ENCODE peak calls at places on chromosomes 11 and 22, in ten cellular contexts. L is ovary, Q is colonic mucosa, F is esophagus muscularis mucosa, T is progenitor cell of endocrine pancreas, N is BJ, V is lung, X is fibroblast of the aortic adventitia, D is tibial nerve, W is psoas muscle. P is an unnamed sample.

GRCh38 chr11:67530282-67530592 is 7.0 kb upstream of the CABP2 start:
- DNase-seq in D (no peak), T (no peak), L (no peak), W (no peak), V (no peak), F (no peak), Q (no peak), X (no peak), N (no peak), P (no peak)

GRCh38 chr11:83684071-83684470 is 397.9 kb upstream of the CCDC90B start:
- DNase-seq in V (no peak), Q (no peak), F (no peak), N (no peak), D (no peak), X (no peak), W (no peak), T (no peak), L (no peak), P (no peak)

GRCh38 chr22:45903355-45904149 is 73.4 kb downstream of the WNT7B start:
- DNase-seq in Q (no peak), X (peak; percentile 59), D (no peak), T (no peak), L (no peak), F (no peak), W (no peak), V (no peak), N (peak; percentile 12), P (no peak)

GRCh38 chr11:71129624-71130023 is 122.8 kb downstream of the SHANK2 start:
- DNase-seq in Q (no peak), W (no peak), F (no peak), D (no peak), V (no peak), L (no peak), N (no peak), T (no peak), X (no peak), P (no peak)

GRCh38 chr22:46660604-46661201 is 40.5 kb downstream of the GRAMD4 start:
- DNase-seq in L (no peak), V (no peak), X (no peak), F (no peak), T (no peak), Q (peak; percentile 82), D (no peak), N (no peak), W (no peak), P (no peak)

GRCh38 chr22:39592104-39593060 is 21.8 kb downstream of the CACNA1I start:
- DNase-seq in F (no peak), N (peak; percentile 21), D (no peak), X (peak; percentile 56), W (no peak), V (no peak), T (no peak), Q (no peak), L (peak; percentile 87), P (no peak)

GRCh38 chr22:25166266-25167056 is 33.2 kb upstream of the CRYBB3 start:
- DNase-seq in N (no peak), D (no peak), L (no peak), T (no peak), V (no peak), X (no peak), F (no peak), W (no peak), Q (no peak), P (no peak)

GRCh38 chr22:17997456-17997855 is 26.9 kb downstream of the MICAL3 start:
- DNase-seq in F (no peak), X (no peak), N (no peak), D (no peak), Q (no peak), V (no peak), W (no peak), L (no peak), T (no peak), P (no peak)

GRCh38 chr22:45159652-45160462 is 3.9 kb upstream of the NUP50 start:
- DNase-seq in D (no peak), L (no peak), X (peak; percentile 55), W (no peak), N (no peak), T (no peak), Q (peak; percentile 49), V (no peak), F (no peak), P (no peak)

GRCh38 chr22:31614781-31615480 is 47.1 kb downstream of the PISD start:
- DNase-seq in L (no peak), X (no peak), Q (no peak), F (no peak), W (peak; percentile 42), N (no peak), D (no peak), V (no peak), T (no peak), P (no peak)

GRCh38 chr11:84476581-84476980 is 1150.6 kb downstream of the DLG2 start:
- DNase-seq in T (no peak), Q (no peak), N (no peak), X (peak; percentile 88), V (no peak), L (no peak), D (no peak), F (no peak), W (no peak), P (no peak)

GRCh38 chr11:95790933-95791247 is 592 bp downstream of the CEP57 start:
- DNase-seq in Q (peak; percentile 85), W (no peak), N (no peak), X (peak; percentile 63), V (peak; percentile 84), T (peak; percentile 41), L (peak; percentile 73), D (peak; percentile 61), F (no peak), P (peak; percentile 55)

GRCh38 chr22:20981787-20982562 is at the start of gene LZTR1:
- DNase-seq in N (peak; percentile 39), Q (peak; percentile 91), V (peak; percentile 78), X (peak; percentile 80), T (peak; percentile 58), L (peak; percentile 81), F (peak; percentile 93), W (peak; percentile 91), D (peak; percentile 67), P (peak; percentile 53)
- TF ChIP-seq CTCF in N (peak; percentile 75), Q (peak; percentile 42), V (peak; percentile 27), X (peak; percentile 71), T (peak; percentile 54), L (peak; percentile 77), F (peak; percentile 70), W (peak; percentile 57), D (peak; percentile 31), P (no peak)

GRCh38 chr11:105825141-105825540 is 196.9 kb downstream of the MSANTD4 start:
- DNase-seq in D (no peak), F (no peak), X (no peak), N (no peak), Q (no peak), T (no peak), V (no peak), W (no peak), L (no peak), P (no peak)
- TF ChIP-seq CTCF in D (no peak), F (no peak), X (no peak), N (no peak), Q (no peak), T (no peak), V (no peak), W (no peak), L (no peak), P (no peak)

GRCh38 chr11:116913000-116913399 is 75.6 kb upstream of the APOA1 start:
- DNase-seq in X (peak; percentile 87), F (no peak), T (no peak), L (no peak), W (no peak), Q (no peak), V (no peak), N (peak; percentile 34), D (no peak), P (no peak)

GRCh38 chr11:116918925-116919653 is 81.7 kb upstream of the APOA1 start:
- DNase-seq in W (no peak), Q (no peak), D (no peak), N (no peak), V (no peak), F (no peak), L (no peak), T (no peak), X (no peak), P (no peak)

GRCh38 chr11:116916872-116917271 is 79.5 kb upstream of the APOA1 start:
- DNase-seq in T (no peak), W (no peak), F (no peak), Q (no peak), V (no peak), N (no peak), X (no peak), D (no peak), L (no peak), P (no peak)

GRCh38 chr11:116917632-116918031 is 80.2 kb upstream of the APOA1 start:
- DNase-seq in N (no peak), T (no peak), F (no peak), D (no peak), V (no peak), W (no peak), L (no peak), Q (no peak), X (no peak), P (no peak)

GRCh38 chr11:116916052-116916451 is 78.6 kb upstream of the APOA1 start:
- DNase-seq in F (no peak), T (no peak), L (no peak), N (no peak), X (no peak), W (no peak), D (no peak), V (no peak), Q (no peak), P (no peak)
- TF ChIP-seq CTCF in F (no peak), T (no peak), L (no peak), N (no peak), X (peak; percentile 11), W (no peak), D (no peak), V (no peak), Q (no peak), P (no peak)

GRCh38 chr22:22099194-22099486 is 116.6 kb upstream of the TOP3B start:
- DNase-seq in F (no peak), X (no peak), Q (no peak), T (no peak), N (no peak), V (no peak), L (no peak), D (no peak), W (no peak), P (no peak)

GRCh38 chr22:22097727-22098228 is 115.2 kb upstream of the TOP3B start:
- DNase-seq in W (no peak), V (no peak), L (no peak), D (no peak), N (no peak), X (no peak), Q (no peak), T (no peak), F (peak; percentile 77), P (no peak)

GRCh38 chr22:22098457-22099193 is 116.0 kb upstream of the TOP3B start:
- DNase-seq in W (no peak), X (no peak), V (no peak), L (no peak), N (no peak), Q (no peak), T (no peak), F (peak; percentile 90), D (no peak), P (no peak)

GRCh38 chr22:22103078-22103593 is 120.5 kb upstream of the TOP3B start:
- DNase-seq in F (no peak), T (no peak), X (no peak), N (no peak), V (no peak), D (no peak), L (no peak), W (no peak), Q (no peak), P (no peak)

GRCh38 chr22:22099833-22100812 is 117.5 kb upstream of the TOP3B start:
- DNase-seq in X (peak; percentile 16), D (no peak), T (no peak), V (no peak), L (no peak), N (no peak), F (peak; percentile 81), W (no peak), Q (no peak), P (no peak)
- TF ChIP-seq CTCF in X (peak; percentile 53), D (no peak), T (peak; percentile 55), V (no peak), L (no peak), N (peak; percentile 41), F (no peak), W (no peak), Q (no peak), P (no peak)